ENCODE peak calls at places on chromosome 11, in nine cellular contexts. B is body of pancreas; M is kidney; U is GM23338; Z is IMR-90; P is HCT116; A is CD4-positive, CD25-positive, alpha-beta regulatory T cell; F is heart right ventricle; N is CD4-positive, alpha-beta memory T cell. V is an unnamed sample.

GRCh38 chr11:135075740-135076139 is 663.7 kb upstream of the B3GAT1 start:
- DNase-seq in N (peak), U (peak), M (peak), F (no peak), B (peak), P (peak), A (peak), Z (peak), V (no peak)

GRCh38 chr11:33919645-33920044 is 27.8 kb upstream of the LMO2 start:
- DNase-seq in Z (no peak), U (no peak), M (no peak), B (no peak), A (no peak), F (no peak), P (no peak), N (no peak), V (no peak)

GRCh38 chr11:44133335-44133946 is 38.0 kb downstream of the EXT2 start:
- DNase-seq in M (no peak), N (no peak), A (no peak), B (no peak), F (no peak), U (peak), P (no peak), Z (peak), V (no peak)

GRCh38 chr11:121451982-121452608 is at the start of gene SORL1:
- DNase-seq in A (peak), M (peak), U (peak), Z (peak), N (peak), P (no peak), F (peak), B (peak), V (peak)

GRCh38 chr11:127643659-127644058 is 643.1 kb upstream of the KIRREL3 start:
- DNase-seq in U (no peak), B (no peak), A (no peak), P (no peak), M (no peak), N (no peak), Z (no peak), F (no peak), V (no peak)

GRCh38 chr11:75786101-75786736 is 17.6 kb downstream of the DGAT2 start:
- DNase-seq in F (no peak), Z (no peak), N (no peak), P (no peak), B (peak), M (peak), A (no peak), U (no peak), V (no peak)

GRCh38 chr11:76410771-76411423 is 29.8 kb downstream of the GVQW3 start:
- DNase-seq in A (no peak), M (peak), P (no peak), Z (no peak), B (no peak), N (no peak), F (no peak), U (no peak), V (no peak)

GRCh38 chr11:73087730-73088129 is 54.4 kb downstream of the FCHSD2 start:
- DNase-seq in Z (peak), M (no peak), F (no peak), U (no peak), A (no peak), P (no peak), B (no peak), N (no peak), V (no peak)

GRCh38 chr11:22792497-22792896 is 37.1 kb downstream of the SVIP start:
- DNase-seq in P (peak), N (no peak), M (no peak), F (no peak), Z (peak), A (no peak), B (no peak), U (no peak), V (peak)

GRCh38 chr11:3894128-3894731 is 38.8 kb downstream of the STIM1 start:
- DNase-seq in A (no peak), P (no peak), Z (peak), B (no peak), F (peak), N (no peak), M (peak), U (no peak), V (no peak)

GRCh38 chr11:93501856-93502255 is 41.3 kb downstream of the SMCO4 start:
- DNase-seq in B (no peak), Z (no peak), U (no peak), M (no peak), N (no peak), A (no peak), F (no peak), P (no peak), V (no peak)

GRCh38 chr11:56688554-56688953 is 10.3 kb upstream of the OR9G1 start:
- DNase-seq in F (no peak), U (no peak), P (no peak), M (no peak), N (no peak), Z (no peak), B (no peak), A (no peak), V (no peak)

GRCh38 chr11:67347964-67348749 is 5.2 kb downstream of the POLD4 start:
- DNase-seq in P (no peak), A (no peak), Z (peak), M (no peak), N (no peak), B (no peak), F (no peak), U (no peak), V (no peak)

GRCh38 chr11:76669901-76670474 is 559 bp downstream of the LRRC32 start:
- DNase-seq in N (no peak), P (no peak), M (peak), B (peak), F (peak), A (no peak), Z (peak), U (peak), V (no peak)

GRCh38 chr11:126704144-126704543 is 296.4 kb downstream of the KIRREL3 start:
- DNase-seq in M (no peak), Z (no peak), B (no peak), A (no peak), P (no peak), U (no peak), F (no peak), N (no peak), V (no peak)

GRCh38 chr11:7646866-7647265 is 26.4 kb downstream of the CYB5R2 start:
- DNase-seq in P (no peak), A (no peak), U (no peak), B (no peak), Z (no peak), F (no peak), N (no peak), M (no peak), V (no peak)

GRCh38 chr11:12415567-12415966 is 38.2 kb downstream of the PARVA start:
- DNase-seq in P (no peak), B (no peak), F (no peak), Z (no peak), A (no peak), N (no peak), M (no peak), U (no peak), V (no peak)

GRCh38 chr11:86291466-86292262 is 10.4 kb upstream of the HIKESHI start:
- DNase-seq in U (peak), M (no peak), A (peak), B (peak), P (peak), F (peak), Z (peak), N (peak), V (no peak)

GRCh38 chr11:124108158-124108557 is 7.1 kb upstream of the VWA5A start:
- DNase-seq in F (no peak), P (peak), U (peak), M (no peak), B (peak), A (no peak), Z (peak), N (no peak), V (no peak)

GRCh38 chr11:116778556-116778955 is 5.8 kb upstream of the BUD13 start:
- DNase-seq in B (no peak), M (no peak), A (no peak), F (no peak), N (no peak), Z (peak), P (no peak), U (no peak), V (no peak)

GRCh38 chr11:22130462-22131053 is 62.3 kb upstream of the ANO5 start:
- DNase-seq in Z (no peak), F (no peak), N (no peak), M (no peak), A (no peak), B (no peak), P (no peak), U (peak), V (no peak)

GRCh38 chr11:68677432-68677831 is 6.9 kb upstream of the GAL start:
- DNase-seq in P (peak), Z (peak), A (no peak), F (peak), B (peak), M (no peak), N (no peak), U (peak), V (no peak)

GRCh38 chr11:11998091-11998781 is 10.2 kb downstream of the DKK3 start:
- DNase-seq in Z (peak), M (no peak), N (no peak), U (no peak), B (no peak), F (no peak), P (no peak), A (no peak), V (no peak)

GRCh38 chr11:18115360-18116127 is 9.7 kb upstream of the SAAL1 start:
- DNase-seq in Z (peak), B (peak), U (peak), F (peak), P (peak), M (no peak), A (peak), N (peak), V (peak)

GRCh38 chr11:119179342-119179741 is 5.9 kb upstream of the NHERF4 start:
- DNase-seq in N (no peak), M (no peak), B (no peak), F (no peak), A (no peak), Z (no peak), P (no peak), U (no peak), V (no peak)

GRCh38 chr11:121754603-121755002 is 301.8 kb upstream of the SORL1-AS1 start:
- DNase-seq in P (no peak), U (no peak), B (no peak), Z (peak), F (no peak), A (no peak), M (no peak), N (no peak), V (no peak)

GRCh38 chr11:44837650-44838049 is 110.9 kb downstream of the TSPAN18 start:
- DNase-seq in Z (peak), P (no peak), N (no peak), U (no peak), F (no peak), A (no peak), B (no peak), M (no peak), V (no peak)

GRCh38 chr11:132222345-132222744 is 851.9 kb downstream of the NTM start:
- DNase-seq in M (no peak), P (no peak), U (no peak), F (no peak), N (no peak), A (no peak), B (no peak), Z (no peak), V (no peak)

GRCh38 chr11:116819049-116819448 is 4.1 kb downstream of the APOA4 start:
- DNase-seq in F (no peak), Z (no peak), M (no peak), P (no peak), N (no peak), B (no peak), U (no peak), A (no peak), V (no peak)

GRCh38 chr11:94876645-94877445 is 96.5 kb downstream of the CWC15 start:
- DNase-seq in P (peak), F (peak), A (no peak), U (no peak), Z (peak), B (peak), M (peak), N (no peak), V (no peak)

GRCh38 chr11:73833067-73833466 is 43.6 kb downstream of the COA4 start:
- DNase-seq in N (no peak), B (no peak), A (no peak), P (no peak), Z (no peak), F (no peak), U (no peak), M (no peak), V (no peak)

GRCh38 chr11:118230088-118230487 is 5.3 kb upstream of the JAML start:
- DNase-seq in A (no peak), P (no peak), U (no peak), M (no peak), Z (no peak), B (no peak), N (peak), F (no peak), V (no peak)

GRCh38 chr11:8686325-8686724 is 3.7 kb downstream of the RPL27A start:
- DNase-seq in B (no peak), P (no peak), F (no peak), Z (no peak), M (peak), U (no peak), N (no peak), A (no peak), V (no peak)

GRCh38 chr11:71477637-71478011 is 24.6 kb downstream of the NADSYN1 start:
- DNase-seq in B (no peak), A (no peak), N (no peak), U (peak), P (no peak), Z (no peak), F (no peak), M (peak), V (no peak)

GRCh38 chr11:95512177-95512576 is 277.4 kb downstream of the FAM76B start:
- DNase-seq in M (no peak), U (no peak), Z (peak), N (no peak), P (no peak), A (no peak), B (no peak), F (no peak), V (no peak)

GRCh38 chr11:27211370-27212127 is 151.5 kb downstream of the CCDC34 start:
- DNase-seq in P (peak), U (peak), A (no peak), F (no peak), Z (no peak), N (no peak), B (no peak), M (no peak), V (no peak)

DNA sequence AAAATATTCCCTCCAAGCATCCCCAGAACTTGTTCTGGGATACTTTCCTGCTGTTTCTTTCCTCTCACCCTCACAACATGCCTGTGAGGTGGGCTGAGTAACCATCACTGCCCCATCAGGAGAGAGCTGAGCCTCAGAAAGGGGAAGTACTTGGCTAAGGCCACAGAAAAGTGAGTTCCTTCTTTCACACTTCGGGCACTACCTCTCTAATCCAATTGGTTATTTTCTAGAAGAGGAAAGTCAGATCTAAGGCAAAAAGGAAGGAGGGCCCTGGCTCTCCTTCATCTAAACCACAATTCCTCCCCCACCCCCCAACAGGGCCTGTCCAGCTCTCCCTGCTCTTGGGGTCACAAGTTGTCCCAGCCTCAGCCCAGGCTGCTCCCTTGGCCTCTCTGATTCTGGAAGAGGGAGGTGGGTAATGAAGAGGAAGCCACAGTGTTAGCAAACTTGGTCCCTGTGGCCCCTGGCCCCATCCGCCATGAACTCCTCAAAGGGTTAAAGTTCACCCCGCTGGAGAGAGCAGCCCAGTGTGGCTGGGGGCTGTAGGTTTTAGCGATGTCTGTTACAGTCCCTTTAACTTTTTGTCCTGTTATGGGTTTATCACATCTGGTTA is 34.0 kb downstream of the SLC22A12 start:
- DNase-seq in M (no peak), B (no peak), F (no peak), N (no peak), U (no peak), Z (no peak), A (no peak), P (no peak), V (no peak)
- H3K27ac ChIP-seq in M (no peak), B (no peak), F (peak), N (no peak), U (no peak), Z (no peak), A (no peak), P (no peak), V (no peak)

GRCh38 chr11:15889353-15889752 is 467.0 kb downstream of the SOX6 start:
- DNase-seq in U (no peak), M (no peak), N (no peak), Z (no peak), B (no peak), F (no peak), A (no peak), P (no peak), V (no peak)
- H3K27ac ChIP-seq in U (no peak), M (no peak), N (no peak), Z (peak), B (no peak), F (no peak), A (no peak), P (no peak), V (no peak)

GRCh38 chr11:62689421-62690183 is at the start of gene LRRN4CL:
- DNase-seq in M (no peak), P (no peak), N (no peak), Z (peak), B (peak), F (peak), A (no peak), U (no peak), V (peak)

GRCh38 chr11:62694455-62695167 is 5.3 kb upstream of the LRRN4CL start:
- DNase-seq in P (peak), B (peak), M (no peak), F (peak), A (peak), N (peak), U (peak), Z (peak), V (no peak)
- H3K27ac ChIP-seq in P (peak), B (no peak), M (no peak), F (peak), A (no peak), N (no peak), U (peak), Z (no peak), V (no peak)

GRCh38 chr11:6237903-6238302 is 986 bp upstream of the CNGA4 start:
- DNase-seq in F (no peak), B (no peak), M (no peak), A (no peak), N (no peak), P (no peak), Z (no peak), U (no peak), V (no peak)

GRCh38 chr11:6237271-6237670 is 1.6 kb upstream of the CNGA4 start:
- DNase-seq in A (no peak), M (no peak), Z (no peak), F (no peak), B (no peak), U (no peak), P (no peak), N (no peak), V (no peak)

GRCh38 chr11:6234314-6235031 is at the start of gene FHIP1B:
- DNase-seq in F (peak), P (peak), U (peak), M (peak), A (peak), B (peak), N (peak), Z (peak), V (peak)

GRCh38 chr11:6232899-6233298 is 1.5 kb downstream of the FHIP1B start:
- DNase-seq in P (no peak), F (no peak), M (no peak), Z (no peak), B (no peak), N (no peak), A (no peak), U (no peak), V (no peak)

GRCh38 chr11:6233984-6234313 is 487 bp downstream of the FHIP1B start:
- DNase-seq in U (no peak), A (no peak), F (peak), Z (no peak), B (no peak), N (no peak), P (no peak), M (no peak), V (no peak)
- H3K27ac ChIP-seq in U (no peak), A (peak), F (peak), Z (peak), B (peak), N (peak), P (peak), M (peak), V (no peak)

V was measured in caudate nucleus.